ENCODE peak calls at places on chromosomes 13 and 19, in five cellular contexts. N is activated naive CD4-positive, alpha-beta T cell; W is stimulated activated CD4-positive, alpha-beta T cell treated with anti-CD3 and anti-CD28 coated beads, Interleukin-2, amount 100 ng/mL, for 48 hours; M is neural crest cell; J is erythroblast. T is an unnamed sample.

GRCh38 chr13:29745704-29746103 is 104.7 kb downstream of the UBL3 start:
- DNase-seq in N (no peak), W (no peak), M (no peak), J (no peak), T (no peak)

GRCh38 chr13:80962855-80963254 is 621.9 kb upstream of the SPRY2 start:
- DNase-seq in N (no peak), W (no peak), M (no peak), J (no peak), T (no peak)

GRCh38 chr13:73535341-73535740 is 476.5 kb downstream of the KLF5 start:
- DNase-seq in N (no peak), W (no peak), M (no peak), J (no peak), T (no peak)

GRCh38 chr13:50309872-50310594 is 294.8 kb downstream of the KCNRG start:
- DNase-seq in N (no peak), W (no peak), M (no peak), J (no peak), T (peak)

GRCh38 chr13:95624020-95624419 is 20.5 kb downstream of the DZIP1 start:
- DNase-seq in N (no peak), W (peak), M (peak), J (peak), T (peak)

GRCh38 chr13:47499358-47500150 is 501.5 kb downstream of the SUCLA2 start:
- DNase-seq in N (no peak), W (no peak), M (no peak), J (no peak), T (no peak)

GRCh38 chr13:43797154-43797553 is 10.4 kb upstream of the ENOX1 start:
- DNase-seq in N (no peak), W (no peak), M (no peak), J (no peak), T (no peak)

GRCh38 chr13:51607165-51607564 is 22.9 kb downstream of the WDFY2 start:
- DNase-seq in N (no peak), W (no peak), M (no peak), J (no peak), T (no peak)

GRCh38 chr13:83508905-83509304 is 373.4 kb downstream of the SLITRK1 start:
- DNase-seq in N (no peak), W (no peak), M (no peak), J (no peak), T (no peak)

GRCh38 chr13:23322353-23323336 is 110.9 kb downstream of the SACS start:
- DNase-seq in N (no peak), W (no peak), M (no peak), J (no peak), T (no peak)

GRCh38 chr13:80923907-80924306 is 583.0 kb upstream of the SPRY2 start:
- DNase-seq in N (no peak), W (no peak), M (no peak), J (no peak), T (no peak)

GRCh38 chr13:43023244-43023931 is at the start of gene DNAJC15:
- DNase-seq in N (peak), W (peak), M (peak), J (peak), T (peak)

GRCh38 chr13:110820311-110820710 is 94.6 kb downstream of the ANKRD10 start:
- DNase-seq in N (no peak), W (no peak), M (no peak), J (no peak), T (no peak)

GRCh38 chr19:35995655-35995993 is 636 bp downstream of the SDHAF1 start:
- DNase-seq in N (no peak), W (peak), M (no peak), J (peak), T (peak)

GRCh38 chr19:47699360-47699917 is 13.8 kb upstream of the EHD2 start:
- DNase-seq in N (peak), W (peak), M (peak), J (peak), T (peak)

GRCh38 chr13:24497742-24498141 is 14.8 kb downstream of the PARP4 start:
- DNase-seq in N (no peak), W (no peak), M (no peak), J (no peak), T (no peak)

GRCh38 chr19:6551607-6552450 is 21.0 kb downstream of the TNFSF9 start:
- DNase-seq in N (no peak), W (peak), M (peak), J (no peak), T (peak)

GRCh38 chr13:65112123-65113075 is 2117.7 kb downstream of the PCDH9 start:
- DNase-seq in N (no peak), W (no peak), M (no peak), J (no peak), T (no peak)

GRCh38 chr13:80562423-80562822 is 221.5 kb upstream of the SPRY2 start:
- DNase-seq in N (no peak), W (no peak), M (no peak), J (no peak), T (no peak)

GRCh38 chr19:3708207-3708931 is at the start of gene TJP3:
- DNase-seq in N (no peak), W (no peak), M (no peak), J (no peak), T (no peak)

GRCh38 chr13:95267662-95268369 is 33.4 kb downstream of the ABCC4 start:
- DNase-seq in N (no peak), W (no peak), M (no peak), J (peak), T (no peak)

GRCh38 chr13:32032780-32033179 is 1.2 kb downstream of the FRY start:
- DNase-seq in N (no peak), W (no peak), M (no peak), J (no peak), T (no peak)

GRCh38 chr19:44776402-44777096 is 1.1 kb upstream of the CBLC start:
- DNase-seq in N (no peak), W (no peak), M (no peak), J (no peak), T (no peak)

GRCh38 chr19:49502866-49503581 is 6.8 kb downstream of the RPS11 start:
- DNase-seq in N (no peak), W (no peak), M (no peak), J (peak), T (no peak)

GRCh38 chr19:38815059-38816001 is 2.6 kb upstream of the LGALS4 start:
- DNase-seq in N (no peak), W (no peak), M (no peak), J (no peak), T (no peak)

GRCh38 chr13:100409132-100409531 is 179.5 kb downstream of the GGACT start:
- DNase-seq in N (no peak), W (no peak), M (no peak), J (no peak), T (peak)

GRCh38 chr13:49214917-49215376 is 5.2 kb upstream of the MLNR start:
- DNase-seq in N (no peak), W (peak), M (no peak), J (no peak), T (peak)

GRCh38 chr19:41159861-41160260 is 33.2 kb upstream of the CYP2S1 start:
- DNase-seq in N (no peak), W (no peak), M (no peak), J (peak), T (no peak)

GRCh38 chr13:21402586-21403307 is 56.4 kb downstream of the ZDHHC20 start:
- DNase-seq in N (no peak), W (no peak), M (no peak), J (peak), T (no peak)

GRCh38 chr13:51241720-51242119 is 19.5 kb downstream of the FAM124A start:
- DNase-seq in N (no peak), W (no peak), M (no peak), J (no peak), T (no peak)

GRCh38 chr13:62710766-62711165 is 1295.1 kb upstream of the PCDH20 start:
- DNase-seq in N (no peak), W (no peak), M (no peak), J (no peak), T (no peak)

GRCh38 chr19:45153339-45154063 is 7.3 kb downstream of the NKPD1 start:
- DNase-seq in N (no peak), W (peak), M (peak), J (peak), T (no peak)

GRCh38 chr19:41616785-41617621 is 9.9 kb downstream of the CEACAM4 start:
- DNase-seq in N (no peak), W (no peak), M (no peak), J (no peak), T (peak)

GRCh38 chr19:48069435-48069834 is 25.6 kb upstream of the CABP5 start:
- DNase-seq in N (no peak), W (no peak), M (no peak), J (no peak), T (no peak)

GRCh38 chr13:25037057-25037813 is 58.7 kb upstream of the PABPC3 start:
- DNase-seq in N (no peak), W (peak), M (peak), J (peak), T (peak)

GRCh38 chr13:46296920-46297319 is 85.2 kb downstream of the LRRC63 start:
- DNase-seq in N (no peak), W (no peak), M (no peak), J (peak), T (peak)

GRCh38 chr13:28558126-28558525 is 63.2 kb upstream of the FLT1 start:
- DNase-seq in N (no peak), W (no peak), M (no peak), J (no peak), T (no peak)

GRCh38 chr19:17601683-17602082 is 46.2 kb downstream of the COLGALT1 start:
- DNase-seq in N (no peak), W (no peak), M (no peak), J (no peak), T (no peak)

T was measured in DND-41.